ENCODE peak calls at places on chromosome 5, in four cellular contexts. R is lung, S is astrocyte of the spinal cord, U is AG04450. Q is an unnamed sample.

GRCh38 chr5:146962801-146963355 is 84.3 kb upstream of the PPP2R2B start:
- DNase-seq in R (no peak), S (peak), U (no peak), Q (peak)

GRCh38 chr5:110768138-110768845 is 29.5 kb downstream of the SLC25A46 start:
- DNase-seq in R (no peak), S (peak), U (no peak), Q (peak)

GRCh38 chr5:139574641-139575312 is 13.6 kb downstream of the UBE2D2 start:
- DNase-seq in R (no peak), S (peak), U (no peak), Q (peak)

GRCh38 chr5:39970117-39970798 is 545.5 kb upstream of the DAB2 start:
- DNase-seq in R (no peak), S (no peak), U (no peak), Q (no peak)

GRCh38 chr5:58890265-58890664 is 307.4 kb downstream of the RAB3C start:
- DNase-seq in R (no peak), S (no peak), U (no peak), Q (no peak)

GRCh38 chr5:36985387-36985786 is 108.8 kb downstream of the NIPBL start:
- DNase-seq in R (no peak), S (no peak), U (no peak), Q (peak)

GRCh38 chr5:26757941-26758340 is 280.4 kb downstream of the CDH9 start:
- DNase-seq in R (no peak), S (peak), U (no peak), Q (no peak)

GRCh38 chr5:115884704-115885103 is 43.0 kb downstream of the AP3S1 start:
- DNase-seq in R (no peak), S (no peak), U (no peak), Q (no peak)

GRCh38 chr5:133120156-133120750 is 68.4 kb downstream of the HSPA4 start:
- DNase-seq in R (no peak), S (no peak), U (no peak), Q (no peak)

GRCh38 chr5:33984671-33985124 is at the start of gene SLC45A2:
- DNase-seq in R (no peak), S (no peak), U (no peak), Q (no peak)

GRCh38 chr5:64165500-64166200 is at the start of gene RNF180:
- DNase-seq in R (peak), S (peak), U (no peak), Q (peak)

GRCh38 chr5:14450055-14450524 is 131.5 kb upstream of the OTULINL start:
- DNase-seq in R (no peak), S (peak), U (peak), Q (peak)

GRCh38 chr5:143683459-143683858 is 128.5 kb upstream of the HMHB1 start:
- DNase-seq in R (no peak), S (no peak), U (no peak), Q (no peak)

GRCh38 chr5:39498247-39498952 is 73.6 kb upstream of the DAB2 start:
- DNase-seq in R (no peak), S (peak), U (no peak), Q (peak)

GRCh38 chr5:161094411-161094810 is 242.4 kb upstream of the ATP10B start:
- DNase-seq in R (no peak), S (peak), U (no peak), Q (no peak)

GRCh38 chr5:139705655-139706587 is 57.8 kb downstream of the CXXC5 start:
- DNase-seq in R (no peak), S (no peak), U (no peak), Q (no peak)

GRCh38 chr5:5316333-5316732 is 106.1 kb upstream of the ICE1 start:
- DNase-seq in R (no peak), S (peak), U (no peak), Q (peak)

GRCh38 chr5:39547548-39548154 is 122.9 kb upstream of the DAB2 start:
- DNase-seq in R (peak), S (peak), U (peak), Q (peak)

GRCh38 chr5:155923784-155924183 is 403.2 kb upstream of the SGCD start:
- DNase-seq in R (no peak), S (no peak), U (no peak), Q (no peak)

GRCh38 chr5:58462623-58463230 is 2.8 kb upstream of the PLK2 start:
- DNase-seq in R (peak), S (peak), U (no peak), Q (peak)

GRCh38 chr5:160333726-160334125 is 21.4 kb upstream of the CCNJL start:
- DNase-seq in R (no peak), S (peak), U (no peak), Q (peak)

GRCh38 chr5:145925353-145925752 is 11.0 kb upstream of the SH3RF2 start:
- DNase-seq in R (no peak), S (peak), U (peak), Q (peak)

GRCh38 chr5:74107899-74108298 is 481.9 kb downstream of the ARHGEF28 start:
- DNase-seq in R (no peak), S (no peak), U (no peak), Q (no peak)

GRCh38 chr5:151924564-151925395 is at the start of gene GLRA1:
- DNase-seq in R (peak), S (peak), U (peak), Q (peak)

GRCh38 chr5:177371705-177372533 is 12.3 kb upstream of the SLC34A1 start:
- DNase-seq in R (no peak), S (no peak), U (no peak), Q (no peak)

GRCh38 chr5:77935516-77936364 is 159.6 kb upstream of the TBCA start:
- DNase-seq in R (no peak), S (no peak), U (no peak), Q (no peak)

GRCh38 chr5:35117960-35118359 is 70.2 kb upstream of the AGXT2 start:
- DNase-seq in R (no peak), S (peak), U (no peak), Q (peak)

GRCh38 chr5:158543539-158544387 is 556.0 kb downstream of the EBF1 start:
- DNase-seq in R (no peak), S (peak), U (no peak), Q (peak)

GRCh38 chr5:109410389-109411174 is 808 bp upstream of the PJA2 start:
- DNase-seq in R (peak), S (peak), U (no peak), Q (peak)

GRCh38 chr5:91328743-91329142 is 54.4 kb downstream of the ARRDC3 start:
- DNase-seq in R (no peak), S (no peak), U (peak), Q (peak)

GRCh38 chr5:172450861-172451695 is 3.2 kb downstream of the SH3PXD2B start:
- DNase-seq in R (no peak), S (no peak), U (no peak), Q (peak)
- TF ChIP-seq CTCF in R (peak), S (peak), U (peak), Q (peak)

GRCh38 chr5:62722360-62722759 is 143.7 kb downstream of the LRRC70 start:
- DNase-seq in R (no peak), S (no peak), U (no peak), Q (no peak)
- TF ChIP-seq CTCF in R (no peak), S (no peak), U (no peak), Q (no peak)

GRCh38 chr5:125227333-125228075 is 481.1 kb upstream of the ZNF608 start:
- DNase-seq in R (no peak), S (peak), U (no peak), Q (peak)
- TF ChIP-seq CTCF in R (peak), S (peak), U (peak), Q (peak)

GRCh38 chr5:71834575-71834974 is 115.5 kb downstream of the CARTPT start:
- DNase-seq in R (no peak), S (no peak), U (no peak), Q (no peak)

GRCh38 chr5:71838286-71838685 is 119.2 kb downstream of the CARTPT start:
- DNase-seq in R (no peak), S (no peak), U (no peak), Q (no peak)

GRCh38 chr5:71836547-71837112 is 117.6 kb downstream of the CARTPT start:
- DNase-seq in R (no peak), S (no peak), U (no peak), Q (no peak)

GRCh38 chr5:71832812-71833456 is 113.9 kb downstream of the CARTPT start:
- DNase-seq in R (no peak), S (no peak), U (no peak), Q (no peak)

DNA sequence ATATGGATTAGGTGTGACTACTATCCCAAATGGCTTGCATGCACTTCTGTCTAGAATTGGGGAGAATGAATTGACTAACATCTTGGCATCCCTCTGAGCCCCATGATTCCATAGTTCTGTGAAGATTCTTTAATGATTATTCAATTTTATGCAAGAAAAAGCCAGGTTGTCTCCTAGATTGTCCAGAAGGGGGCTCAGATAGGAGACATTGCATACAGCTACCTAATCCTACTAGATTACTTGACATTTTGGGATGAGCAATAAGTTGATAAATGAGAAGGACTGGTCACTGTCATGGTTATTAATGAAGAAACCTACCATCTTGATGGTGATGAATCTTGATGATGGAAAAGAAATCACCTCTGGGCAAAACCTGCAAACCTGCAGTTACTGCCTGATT is 117.0 kb downstream of the CARTPT start:
- DNase-seq in R (no peak), S (peak), U (no peak), Q (peak)
- TF ChIP-seq CTCF in R (no peak), S (peak), U (peak), Q (peak)

DNA sequence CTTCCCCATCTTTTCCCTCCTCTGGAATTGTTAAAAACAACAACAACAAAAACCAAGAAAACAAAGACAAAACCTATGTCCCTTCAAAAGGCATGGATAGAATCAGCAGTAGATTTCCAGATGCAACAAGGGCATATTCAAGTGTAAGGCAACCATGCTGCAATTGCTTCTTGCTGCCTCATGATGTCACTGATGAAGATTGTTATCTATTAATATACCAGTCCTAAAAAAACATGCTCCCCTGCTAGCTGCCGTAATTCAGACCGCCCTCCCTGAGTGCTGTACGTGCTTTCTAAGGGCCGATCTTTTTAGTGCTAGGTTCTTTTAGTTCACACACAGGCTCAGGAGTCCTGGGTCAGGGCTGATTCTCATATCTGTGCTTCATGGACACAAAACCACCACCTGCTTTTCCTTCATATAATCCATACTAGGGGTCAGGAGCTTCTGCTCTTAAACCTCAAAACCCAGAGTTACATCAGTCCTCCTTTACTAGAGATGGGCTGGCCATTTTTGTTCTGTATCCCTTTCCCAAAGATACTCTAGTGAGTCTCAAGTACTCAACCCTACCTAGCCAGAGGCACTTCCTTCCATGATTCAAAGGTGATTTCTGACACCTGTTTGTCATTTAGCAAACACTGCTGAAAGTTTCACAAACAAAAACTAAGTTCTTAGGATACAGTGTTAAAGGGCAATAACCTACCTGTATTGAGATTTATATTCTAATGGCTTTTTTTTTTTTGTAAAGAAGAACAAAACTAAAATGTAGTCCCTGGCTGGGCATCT is 82.1 kb downstream of the GIN1 start:
- DNase-seq in R (no peak), S (no peak), U (no peak), Q (no peak)
- TF ChIP-seq CTCF in R (no peak), S (no peak), U (no peak), Q (no peak)

DNA sequence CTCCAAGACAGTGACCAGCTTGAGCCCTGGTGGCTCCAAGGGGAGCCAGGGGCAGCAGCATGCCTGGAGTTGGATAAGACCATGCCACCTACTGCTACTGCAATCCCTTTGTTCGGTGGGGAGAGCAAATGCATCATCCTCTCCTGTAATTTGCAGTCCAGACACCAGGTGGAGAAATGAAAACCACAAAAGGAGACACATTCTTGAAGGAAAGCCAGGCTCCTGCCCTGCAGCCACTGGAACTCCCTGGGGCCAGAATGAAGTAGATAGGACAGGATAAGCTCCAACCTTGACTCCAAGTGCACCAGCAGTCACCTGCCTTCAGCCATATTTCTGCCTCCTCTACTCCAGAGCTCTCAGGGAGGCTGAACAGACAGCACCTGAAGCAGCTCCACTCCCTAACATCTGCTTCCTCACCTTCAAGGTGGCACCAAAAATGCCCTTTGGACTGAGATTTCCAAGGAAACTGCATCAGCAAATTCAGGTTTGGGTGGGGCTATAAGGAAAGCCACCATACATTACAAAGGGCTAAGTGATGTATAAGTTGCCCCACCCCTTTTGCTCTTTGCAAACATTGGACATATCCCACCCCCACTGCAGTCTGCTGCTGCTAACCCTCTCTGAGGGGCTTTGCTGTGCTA is 65.0 kb upstream of the IQGAP2 start:
- DNase-seq in R (peak), S (peak), U (peak), Q (peak)
- TF ChIP-seq CTCF in R (peak), S (peak), U (peak), Q (peak)

GRCh38 chr5:163505475-163506457 is at the start of gene MAT2B:
- DNase-seq in R (peak), S (peak), U (peak), Q (peak)
- TF ChIP-seq CTCF in R (peak), S (peak), U (peak), Q (peak)

GRCh38 chr5:129096382-129096991 is 1.9 kb downstream of the ISOC1 start:
- DNase-seq in R (no peak), S (no peak), U (no peak), Q (no peak)

GRCh38 chr5:129094924-129095797 is 612 bp downstream of the ISOC1 start:
- DNase-seq in R (peak), S (no peak), U (peak), Q (peak)

GRCh38 chr5:129097498-129098296 is 3.1 kb downstream of the ISOC1 start:
- DNase-seq in R (no peak), S (no peak), U (no peak), Q (no peak)

GRCh38 chr5:129098488-129099183 is 4.1 kb downstream of the ISOC1 start:
- DNase-seq in R (no peak), S (no peak), U (no peak), Q (peak)

GRCh38 chr5:129094087-129094923 is at the start of gene ISOC1:
- DNase-seq in R (peak), S (peak), U (peak), Q (peak)
- TF ChIP-seq CTCF in R (no peak), S (no peak), U (no peak), Q (no peak)

DNA sequence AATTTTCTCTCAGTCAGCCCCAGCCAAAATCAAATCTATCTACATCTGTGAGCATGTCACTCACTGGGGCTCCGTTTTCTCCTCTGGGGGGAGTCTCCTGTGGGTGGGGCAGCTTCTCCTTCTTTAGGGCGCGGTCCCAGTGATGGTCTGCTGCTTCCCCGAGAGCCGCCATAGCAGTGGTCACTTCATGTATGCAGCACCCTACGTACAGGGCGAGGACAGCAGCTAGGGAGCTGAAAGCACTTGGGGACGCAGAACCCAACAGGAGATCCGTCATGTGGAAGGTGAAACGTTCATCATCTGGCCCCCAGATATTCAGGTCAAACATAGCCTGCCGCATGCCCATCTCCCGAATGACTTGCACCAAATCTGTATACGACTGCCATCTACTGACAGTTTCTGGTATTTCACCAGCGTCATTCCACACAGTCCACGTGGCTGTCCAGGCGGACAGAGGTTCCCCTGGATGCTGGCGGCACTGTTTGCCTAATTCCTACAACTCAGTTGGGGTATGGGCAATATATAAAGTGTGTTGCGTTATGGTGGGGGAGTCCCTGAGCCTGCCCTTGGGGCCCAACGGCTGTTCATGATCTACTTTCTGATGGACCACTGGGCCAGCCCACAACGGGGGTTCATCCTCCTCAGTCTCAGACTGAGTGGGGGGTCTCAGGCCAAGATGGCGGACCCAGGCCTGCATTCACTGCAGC is 795.0 kb downstream of the EFNA5 start:
- DNase-seq in R (peak), S (peak), U (no peak), Q (peak)
- TF ChIP-seq CTCF in R (no peak), S (peak), U (peak), Q (peak)

DNA sequence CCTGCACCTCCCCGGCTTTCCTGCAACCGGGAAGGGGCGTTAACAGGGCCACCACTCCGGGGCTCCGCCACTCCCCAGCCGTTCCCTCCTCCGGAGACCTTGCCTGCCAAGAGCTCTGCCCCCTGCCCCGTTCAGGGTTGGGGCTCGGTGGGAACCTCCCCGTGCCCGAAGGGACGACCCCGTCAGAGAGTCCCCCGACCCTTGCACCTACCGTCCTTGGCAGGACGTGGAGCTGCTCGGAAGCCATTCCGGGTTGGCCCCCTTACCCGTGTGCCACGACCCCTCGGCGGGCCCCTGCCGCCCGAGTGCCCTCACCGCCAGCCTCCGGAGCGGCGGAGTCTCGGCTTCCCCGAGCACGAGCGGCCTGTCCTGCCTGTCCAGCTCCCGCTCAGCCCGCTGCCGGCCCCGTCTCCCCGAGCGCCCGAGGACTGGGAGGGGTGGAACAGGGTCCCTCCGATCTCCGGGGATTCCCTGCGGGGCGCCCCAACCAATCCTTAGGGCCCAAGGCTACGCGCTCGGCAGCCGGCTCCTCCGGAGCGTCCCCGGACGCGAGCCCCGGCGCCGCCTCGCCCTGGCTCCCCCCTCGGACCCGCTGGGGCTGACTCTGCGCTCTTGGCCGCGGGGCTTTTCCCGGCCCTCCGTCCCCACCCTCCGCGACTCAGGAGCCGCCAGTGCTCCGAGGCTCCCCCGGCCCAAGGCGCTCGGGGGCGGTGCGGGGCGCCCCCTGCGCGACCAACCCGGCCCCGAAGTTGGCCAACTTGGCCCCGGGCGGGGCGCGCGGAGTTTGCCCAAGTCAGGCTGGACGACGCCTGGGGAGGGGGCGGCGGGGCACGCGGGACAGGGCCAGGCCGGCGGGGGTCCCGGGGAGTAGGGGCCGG is 721 bp downstream of the ADAMTS2 start:
- DNase-seq in R (no peak), S (no peak), U (no peak), Q (peak)
- TF ChIP-seq CTCF in R (no peak), S (no peak), U (no peak), Q (no peak)

Q was measured in fibroblast of villous mesenchyme.